ENCODE peak calls at places on chromosomes 12 and 14, in ten cellular contexts. H, A, K, C, Z, I, J, X, Y and G are unnamed samples. For H3K27me3, the result is how much of the 10 kb centered on the place peaks cover.

GRCh38 chr12:87427770-87428169 is 601.4 kb downstream of the C12orf50 start:
- DNase-seq in H (no peak), A (no peak), K (no peak), C (no peak), Z (no peak), I (no peak), J (no peak), X (no peak), Y (no peak), G (no peak)

GRCh38 chr14:67137744-67138371 is 51.4 kb upstream of the GARIN2 start:
- DNase-seq in H (no peak), A (no peak), K (no peak), C (no peak), Z (no peak), I (no peak), J (no peak), X (no peak), Y (no peak), G (no peak)

GRCh38 chr14:22887260-22887989 is 4.4 kb downstream of the REM2 start:
- DNase-seq in H (no peak), A (peak), K (peak), C (no peak), Z (no peak), I (no peak), J (no peak), X (peak), Y (peak), G (peak)

GRCh38 chr12:50786498-50787231 is 22.8 kb downstream of the ATF1 start:
- DNase-seq in H (no peak), A (peak), K (no peak), C (peak), Z (no peak), I (no peak), J (no peak), X (no peak), Y (no peak), G (no peak)

GRCh38 chr12:84134797-84135366 is 777.7 kb downstream of the SLC6A15 start:
- DNase-seq in H (no peak), A (no peak), K (no peak), C (no peak), Z (no peak), I (no peak), J (no peak), X (no peak), Y (no peak), G (no peak)

GRCh38 chr12:52385226-52385702 is at the start of gene KRT84:
- DNase-seq in H (no peak), A (no peak), K (no peak), C (no peak), Z (no peak), I (no peak), J (no peak), X (no peak), Y (peak), G (peak)

GRCh38 chr14:23345987-23346692 is 6.5 kb downstream of the SLC22A17 start:
- DNase-seq in H (no peak), A (no peak), K (no peak), C (peak), Z (no peak), I (no peak), J (no peak), X (no peak), Y (no peak), G (no peak)

GRCh38 chr14:89466460-89466859 is 49.4 kb upstream of the FOXN3 start:
- DNase-seq in H (no peak), A (no peak), K (no peak), C (no peak), Z (no peak), I (no peak), J (no peak), X (no peak), Y (no peak), G (no peak)

GRCh38 chr14:30283822-30284446 is 275.0 kb upstream of the G2E3 start:
- DNase-seq in H (no peak), A (peak), K (no peak), C (peak), Z (no peak), I (no peak), J (no peak), X (peak), Y (no peak), G (no peak)

GRCh38 chr12:21627924-21628323 is 23.3 kb upstream of the GYS2 start:
- DNase-seq in H (no peak), A (no peak), K (no peak), C (no peak), Z (peak), I (no peak), J (no peak), X (peak), Y (no peak), G (no peak)

GRCh38 chr12:40552868-40553267 is 139.4 kb upstream of the CNTN1 start:
- DNase-seq in H (no peak), A (no peak), K (no peak), C (no peak), Z (no peak), I (no peak), J (no peak), X (no peak), Y (no peak), G (no peak)

GRCh38 chr14:94009767-94010166 is 12.7 kb downstream of the CCDC197 start:
- DNase-seq in H (no peak), A (no peak), K (no peak), C (no peak), Z (no peak), I (no peak), J (no peak), X (no peak), Y (no peak), G (no peak)

GRCh38 chr12:122876724-122877123 is 19.2 kb downstream of the VPS37B start:
- DNase-seq in H (no peak), A (no peak), K (no peak), C (no peak), Z (no peak), I (no peak), J (no peak), X (no peak), Y (no peak), G (no peak)
- H3K27me3 ChIP-seq in H (under half), A (under half), K (under half), C (under half), Z (under half), I (under half), J (under half), X (under half), Y (under half), G (under half)

DNA sequence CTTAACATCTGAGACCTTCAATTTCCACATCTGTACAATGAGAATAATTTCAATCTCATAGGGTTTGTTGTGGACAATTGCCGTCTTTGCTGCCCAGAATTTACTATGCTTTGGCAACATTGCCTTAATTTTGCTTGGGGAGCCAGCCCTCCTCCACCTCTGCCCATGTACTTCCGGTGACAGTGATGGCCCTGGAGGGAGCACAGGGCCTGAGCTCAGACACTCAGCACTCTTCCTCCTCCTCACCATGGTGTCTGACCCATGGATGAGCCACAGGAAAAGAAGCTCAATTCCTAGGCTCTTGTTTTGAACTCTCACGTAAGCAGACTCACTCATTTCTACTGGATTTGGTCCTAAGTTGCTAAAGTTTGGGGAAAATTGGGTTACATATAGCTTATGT is 58.2 kb downstream of the TBC1D30 start:
- DNase-seq in H (no peak), A (no peak), K (no peak), C (no peak), Z (no peak), I (no peak), J (no peak), X (no peak), Y (no peak), G (no peak)
- TF ChIP-seq POLR2A in H (no peak), A (no peak), K (no peak), C (no peak), Z (no peak), I (no peak), J (no peak), X (no peak), Y (no peak), G (no peak)

GRCh38 chr12:53998174-53998899 is 1.6 kb upstream of the HOXC9 start:
- DNase-seq in H (no peak), A (no peak), K (no peak), C (no peak), Z (no peak), I (no peak), J (no peak), X (no peak), Y (no peak), G (no peak)
- H3K27me3 ChIP-seq in H (half or more), A (under half), K (under half), C (under half), Z (half or more), I (under half), J (half or more), X (half or more), Y (under half), G (half or more)

DNA sequence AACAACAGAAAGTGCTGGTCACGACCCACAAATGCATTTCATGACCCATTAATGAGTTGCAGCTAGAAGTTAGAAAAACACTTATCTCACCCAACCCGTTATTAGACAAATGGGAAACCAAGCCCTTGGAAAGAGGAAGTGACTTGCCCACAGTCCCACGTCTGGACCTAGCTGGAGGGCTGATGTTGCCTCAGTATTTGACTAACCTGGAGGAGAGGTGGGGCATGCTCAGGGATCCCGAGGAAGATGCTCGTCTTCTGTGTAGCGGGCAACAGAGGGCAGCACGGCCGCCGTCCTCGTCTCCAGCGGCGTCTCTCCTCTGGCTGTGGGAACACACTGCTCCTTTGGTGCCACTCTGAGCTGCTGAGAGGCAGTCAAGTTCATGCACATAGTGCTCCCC is 12.7 kb downstream of the CCND2 start:
- DNase-seq in H (no peak), A (no peak), K (no peak), C (no peak), Z (no peak), I (peak), J (no peak), X (no peak), Y (no peak), G (no peak)
- TF ChIP-seq POLR2A in H (no peak), A (no peak), K (no peak), C (no peak), Z (no peak), I (no peak), J (no peak), X (no peak), Y (no peak), G (no peak)

DNA sequence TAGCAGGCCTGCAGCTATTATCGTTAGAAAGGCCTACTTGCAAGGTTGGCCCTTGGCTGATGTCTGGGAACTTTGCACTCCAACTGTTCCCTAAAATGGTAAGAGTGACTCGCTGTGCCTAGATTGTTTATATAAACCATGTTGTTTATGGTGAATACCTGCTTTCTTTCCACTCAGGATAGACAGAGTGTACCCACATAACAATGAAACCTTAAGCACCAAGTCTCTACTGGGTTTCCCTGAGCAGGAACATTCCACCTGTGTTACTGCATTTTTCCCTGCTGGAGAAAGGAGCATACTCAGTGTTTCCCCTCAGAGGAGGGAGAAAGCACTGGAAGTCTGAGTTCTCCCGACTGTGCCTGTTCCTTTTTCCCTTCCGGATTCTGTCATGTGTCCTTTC is 32.8 kb downstream of the ERP29 start:
- DNase-seq in H (no peak), A (no peak), K (no peak), C (no peak), Z (no peak), I (no peak), J (no peak), X (no peak), Y (no peak), G (peak)
- H3K27me3 ChIP-seq in H (under half), A (under half), K (under half), C (under half), Z (under half), I (under half), J (under half), X (under half), Y (under half), G (under half)

GRCh38 chr12:113358381-113359132 is at the start of gene PLBD2:
- DNase-seq in H (peak), A (peak), K (peak), C (peak), Z (peak), I (peak), J (peak), X (peak), Y (peak), G (peak)
- TF ChIP-seq POLR2A in H (no peak), A (peak), K (peak), C (peak), Z (peak), I (no peak), J (peak), X (peak), Y (peak), G (no peak)

DNA sequence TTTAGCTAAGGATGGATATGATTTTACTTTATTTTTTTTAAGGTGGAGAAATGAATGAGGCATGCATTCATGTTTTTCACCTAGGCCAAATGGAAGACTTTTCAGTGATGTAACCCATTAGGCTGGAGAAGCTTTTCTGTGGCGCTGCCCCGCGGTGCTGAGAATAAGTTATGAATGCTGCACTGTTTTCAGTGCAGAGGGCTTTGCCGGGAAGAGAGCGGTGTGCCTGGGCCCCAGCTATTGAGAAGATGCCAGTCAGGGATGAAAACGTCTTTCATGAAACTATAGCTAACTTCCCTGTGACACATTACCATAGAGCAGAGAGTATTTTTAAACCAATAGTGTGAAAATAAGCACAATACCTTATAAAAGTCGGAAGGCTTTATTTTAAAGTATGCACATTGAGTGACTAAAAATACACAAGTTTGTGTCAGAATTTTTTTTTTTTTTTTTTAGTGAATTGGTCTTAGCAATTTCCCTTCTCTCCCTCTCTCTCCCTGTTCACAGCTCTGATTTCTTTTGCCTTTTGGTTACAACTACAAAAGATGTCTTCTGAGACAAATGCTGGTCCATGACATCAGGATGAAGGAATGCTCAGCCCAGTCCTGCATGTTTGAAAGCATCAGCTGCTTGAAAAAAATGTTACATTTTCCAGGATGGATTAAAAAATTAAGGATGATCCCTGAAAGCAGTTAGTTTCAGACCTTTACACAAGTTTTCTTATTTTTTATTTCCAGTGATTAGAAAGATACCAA is 48.3 kb downstream of the NPAS3 start:
- DNase-seq in H (no peak), A (no peak), K (no peak), C (no peak), Z (no peak), I (no peak), J (no peak), X (no peak), Y (no peak), G (no peak)
- H3K27me3 ChIP-seq in H (under half), A (under half), K (under half), C (under half), Z (under half), I (under half), J (under half), X (under half), Y (under half), G (under half)

GRCh38 chr12:93593833-93594232 is 21.4 kb downstream of the SOCS2 start:
- DNase-seq in H (no peak), A (no peak), K (no peak), C (no peak), Z (no peak), I (no peak), J (no peak), X (no peak), Y (no peak), G (no peak)

GRCh38 chr12:93592641-93593396 is 20.3 kb downstream of the SOCS2 start:
- DNase-seq in H (no peak), A (no peak), K (no peak), C (no peak), Z (no peak), I (no peak), J (no peak), X (no peak), Y (no peak), G (no peak)

GRCh38 chr12:93594766-93595165 is 22.3 kb downstream of the SOCS2 start:
- DNase-seq in H (no peak), A (no peak), K (no peak), C (no peak), Z (no peak), I (no peak), J (no peak), X (no peak), Y (no peak), G (no peak)

GRCh38 chr12:93587601-93588000 is 15.1 kb downstream of the SOCS2 start:
- DNase-seq in H (no peak), A (no peak), K (no peak), C (no peak), Z (no peak), I (no peak), J (no peak), X (no peak), Y (no peak), G (no peak)

GRCh38 chr12:93591137-93591868 is 18.8 kb downstream of the SOCS2 start:
- DNase-seq in H (peak), A (peak), K (peak), C (no peak), Z (peak), I (peak), J (peak), X (peak), Y (peak), G (peak)
- TF ChIP-seq POLR2A in H (no peak), A (no peak), K (no peak), C (no peak), Z (peak), I (no peak), J (peak), X (peak), Y (no peak), G (peak)